ENCODE peak calls at places on chromosome 12, in four cellular contexts. One of them, this sample, is unnamed.

GRCh38 chr12:17411662-17412061 is 678.3 kb downstream of the RERGL start:
- DNase-seq in hepatocyte: no peak
- DNase-seq in fibroblast of lung: no peak
- DNase-seq in epithelial cell of esophagus: no peak
- DNase-seq in this sample: no peak

GRCh38 chr12:53789570-53789969 is 37.8 kb upstream of the CISTR start:
- DNase-seq in fibroblast of lung: no peak
- DNase-seq in epithelial cell of esophagus: no peak
- DNase-seq in hepatocyte: no peak
- DNase-seq in this sample: no peak

GRCh38 chr12:109423392-109423791 is 53.7 kb downstream of the KCTD10 start:
- DNase-seq in fibroblast of lung: no peak
- DNase-seq in epithelial cell of esophagus: no peak
- DNase-seq in hepatocyte: no peak
- DNase-seq in this sample: no peak

GRCh38 chr12:93094988-93095737 is 166.1 kb upstream of the EEA1 start:
- DNase-seq in fibroblast of lung: peak
- DNase-seq in epithelial cell of esophagus: no peak
- DNase-seq in hepatocyte: no peak
- DNase-seq in this sample: no peak

GRCh38 chr12:50174971-50175715 is 8.0 kb upstream of the CERS5 start:
- DNase-seq in epithelial cell of esophagus: peak
- DNase-seq in fibroblast of lung: peak
- DNase-seq in hepatocyte: peak
- DNase-seq in this sample: peak

GRCh38 chr12:43233861-43234260 is 318.1 kb downstream of the ADAMTS20 start:
- DNase-seq in hepatocyte: no peak
- DNase-seq in epithelial cell of esophagus: no peak
- DNase-seq in fibroblast of lung: no peak
- DNase-seq in this sample: no peak

GRCh38 chr12:120197542-120197887 is 3.0 kb upstream of the GCN1 start:
- DNase-seq in epithelial cell of esophagus: no peak
- DNase-seq in fibroblast of lung: no peak
- DNase-seq in hepatocyte: no peak
- DNase-seq in this sample: no peak

GRCh38 chr12:3222935-3223334 is 145.8 kb downstream of the TSPAN9 start:
- DNase-seq in epithelial cell of esophagus: no peak
- DNase-seq in fibroblast of lung: peak
- DNase-seq in hepatocyte: no peak
- DNase-seq in this sample: no peak

GRCh38 chr12:6614513-6615177 is 7.5 kb upstream of the CHD4 start:
- DNase-seq in epithelial cell of esophagus: peak
- DNase-seq in hepatocyte: peak
- DNase-seq in fibroblast of lung: no peak
- DNase-seq in this sample: no peak

GRCh38 chr12:42161529-42161928 is 16.9 kb upstream of the GXYLT1 start:
- DNase-seq in hepatocyte: no peak
- DNase-seq in fibroblast of lung: no peak
- DNase-seq in epithelial cell of esophagus: no peak
- DNase-seq in this sample: no peak

GRCh38 chr12:112839386-112839972 is 47.9 kb downstream of the RPH3A start:
- DNase-seq in fibroblast of lung: peak
- DNase-seq in epithelial cell of esophagus: peak
- DNase-seq in hepatocyte: peak
- DNase-seq in this sample: peak

GRCh38 chr12:47819902-47820630 is at the start of gene HDAC7:
- DNase-seq in hepatocyte: peak
- DNase-seq in epithelial cell of esophagus: peak
- DNase-seq in fibroblast of lung: peak
- DNase-seq in this sample: no peak

GRCh38 chr12:27644446-27644845 is 51.8 kb upstream of the REP15 start:
- DNase-seq in hepatocyte: peak
- DNase-seq in epithelial cell of esophagus: peak
- DNase-seq in fibroblast of lung: peak
- DNase-seq in this sample: no peak

GRCh38 chr12:120116792-120117651 is 469 bp upstream of the RAB35 start:
- DNase-seq in fibroblast of lung: peak
- DNase-seq in epithelial cell of esophagus: peak
- DNase-seq in hepatocyte: peak
- DNase-seq in this sample: peak

GRCh38 chr12:64253356-64253755 is 31.3 kb upstream of the KICS2 start:
- DNase-seq in epithelial cell of esophagus: no peak
- DNase-seq in fibroblast of lung: no peak
- DNase-seq in hepatocyte: no peak
- DNase-seq in this sample: no peak

GRCh38 chr12:32756476-32757158 is 920 bp upstream of the YARS2 start:
- DNase-seq in hepatocyte: no peak
- DNase-seq in epithelial cell of esophagus: no peak
- DNase-seq in fibroblast of lung: no peak
- DNase-seq in this sample: no peak

GRCh38 chr12:3596703-3597472 is 105.9 kb downstream of the PRMT8 start:
- DNase-seq in fibroblast of lung: no peak
- DNase-seq in hepatocyte: no peak
- DNase-seq in epithelial cell of esophagus: no peak
- DNase-seq in this sample: no peak

GRCh38 chr12:24840046-24840800 is 108.7 kb downstream of the BCAT1 start:
- DNase-seq in epithelial cell of esophagus: peak
- DNase-seq in hepatocyte: no peak
- DNase-seq in fibroblast of lung: peak
- DNase-seq in this sample: no peak

GRCh38 chr12:124829008-124829707 is 34.5 kb downstream of the SCARB1 start:
- DNase-seq in fibroblast of lung: peak
- DNase-seq in epithelial cell of esophagus: peak
- DNase-seq in hepatocyte: peak
- DNase-seq in this sample: peak

GRCh38 chr12:105538880-105539279 is 208.4 kb downstream of the C12orf75 start:
- DNase-seq in epithelial cell of esophagus: no peak
- DNase-seq in fibroblast of lung: peak
- DNase-seq in hepatocyte: no peak
- DNase-seq in this sample: no peak

GRCh38 chr12:122593910-122594309 is 66.9 kb downstream of the KNTC1 start:
- DNase-seq in fibroblast of lung: no peak
- DNase-seq in hepatocyte: no peak
- DNase-seq in epithelial cell of esophagus: no peak
- DNase-seq in this sample: no peak

DNA sequence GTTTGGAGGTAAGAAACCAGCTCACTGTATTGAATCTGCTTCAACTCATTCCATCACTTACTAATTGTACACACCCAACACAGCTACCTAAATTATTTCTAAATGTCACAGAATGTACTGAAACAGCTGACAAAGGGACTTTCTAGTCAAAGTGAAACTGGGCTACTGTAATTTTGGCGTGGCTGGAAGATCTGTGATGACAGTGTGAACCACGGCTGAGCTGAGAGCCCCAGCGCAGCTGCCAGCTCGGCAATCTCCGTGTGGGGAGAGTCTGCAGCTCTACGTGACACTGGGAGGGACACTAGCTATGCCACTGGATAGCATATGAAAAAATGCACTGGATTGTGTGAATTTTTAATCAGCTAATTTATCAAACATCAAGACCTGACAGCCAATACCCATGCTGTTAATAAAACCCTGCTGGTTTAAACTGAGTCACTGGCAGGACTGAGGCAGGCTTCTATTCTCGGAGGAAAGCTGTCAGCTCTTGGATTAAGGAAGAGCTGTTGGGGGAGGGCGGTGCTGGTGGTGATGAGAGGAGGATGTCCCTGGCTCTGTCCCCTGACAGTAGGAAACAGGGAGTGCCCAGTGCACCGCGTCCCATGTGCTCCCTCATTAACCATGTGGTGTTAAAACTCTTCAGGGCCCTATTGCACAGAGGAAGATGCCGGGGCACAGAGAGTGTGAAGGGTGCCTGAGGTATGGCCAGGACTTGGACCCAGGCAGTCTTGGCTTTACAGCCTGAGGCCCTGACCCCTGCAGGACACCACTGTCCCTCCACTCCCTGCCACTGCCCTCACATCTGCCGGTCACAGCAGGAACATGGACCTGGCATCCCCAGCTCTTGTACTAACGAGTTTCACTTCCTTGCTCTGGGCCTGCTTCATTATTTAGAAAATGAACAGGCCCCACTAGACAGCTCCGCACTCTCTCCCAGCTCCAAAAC is 13.3 kb downstream of the SLC15A4 start:
- DNase-seq in epithelial cell of esophagus: no peak
- DNase-seq in hepatocyte: no peak
- DNase-seq in fibroblast of lung: peak
- DNase-seq in this sample: no peak
- H3K4me3 ChIP-seq in epithelial cell of esophagus: no peak
- H3K4me3 ChIP-seq in hepatocyte: no peak
- H3K4me3 ChIP-seq in fibroblast of lung: peak
- H3K4me3 ChIP-seq in this sample: no peak

DNA sequence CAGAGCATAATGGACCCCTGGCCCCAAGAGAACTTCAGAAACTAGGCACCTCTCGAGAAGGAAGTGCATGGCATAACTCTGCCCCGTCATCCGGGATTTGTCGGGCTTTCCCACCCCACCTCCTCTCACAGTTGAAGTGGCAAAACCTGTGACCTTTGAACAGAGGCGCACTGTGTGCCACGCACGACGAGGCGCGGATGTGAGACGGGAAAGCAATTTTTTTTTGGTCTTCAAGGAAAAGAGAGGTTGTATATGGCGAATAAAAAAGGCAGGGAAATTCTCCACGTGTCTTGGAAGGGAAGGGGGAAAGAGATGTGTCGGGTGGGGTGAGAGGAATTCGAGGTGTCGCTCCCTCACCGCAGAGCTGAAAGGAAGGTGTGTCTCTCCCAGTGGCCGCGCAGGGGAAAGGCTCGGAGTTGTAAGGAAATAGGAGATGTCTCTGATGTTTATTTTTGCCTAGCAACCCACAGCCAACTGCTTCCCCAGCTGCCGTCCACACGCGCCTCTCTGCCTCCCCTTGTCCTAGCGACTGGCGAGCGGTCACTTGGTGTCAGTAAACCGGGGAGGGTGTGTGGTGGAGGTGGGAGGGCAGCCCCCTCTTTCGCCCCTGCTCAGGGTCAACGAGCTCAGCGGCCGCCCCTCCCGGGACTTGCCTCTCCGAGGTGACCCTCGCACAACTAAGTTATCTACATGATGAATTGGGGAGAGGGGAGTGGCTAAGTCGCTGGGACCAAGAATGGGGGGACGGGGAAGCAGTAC is 819 bp upstream of the DYRK2 start:
- DNase-seq in fibroblast of lung: peak
- DNase-seq in epithelial cell of esophagus: peak
- DNase-seq in hepatocyte: peak
- DNase-seq in this sample: no peak
- TF ChIP-seq CTCF in fibroblast of lung: peak
- TF ChIP-seq CTCF in epithelial cell of esophagus: peak
- TF ChIP-seq CTCF in hepatocyte: peak
- TF ChIP-seq CTCF in this sample: peak

GRCh38 chr12:1346126-1346525 is 248.3 kb downstream of the FBXL14 start:
- DNase-seq in hepatocyte: no peak
- DNase-seq in fibroblast of lung: peak
- DNase-seq in epithelial cell of esophagus: no peak
- DNase-seq in this sample: peak
- H3K4me3 ChIP-seq in hepatocyte: no peak
- H3K4me3 ChIP-seq in fibroblast of lung: no peak
- H3K4me3 ChIP-seq in epithelial cell of esophagus: no peak
- H3K4me3 ChIP-seq in this sample: no peak

GRCh38 chr12:59219148-59219547 is 298.8 kb upstream of the LRIG3 start:
- DNase-seq in epithelial cell of esophagus: no peak
- DNase-seq in hepatocyte: no peak
- DNase-seq in fibroblast of lung: no peak
- DNase-seq in this sample: no peak
- TF ChIP-seq CTCF in epithelial cell of esophagus: no peak
- TF ChIP-seq CTCF in hepatocyte: no peak
- TF ChIP-seq CTCF in fibroblast of lung: no peak
- TF ChIP-seq CTCF in this sample: no peak

GRCh38 chr12:100798799-100799198 is 4.2 kb downstream of the ANO4 start:
- DNase-seq in epithelial cell of esophagus: no peak
- DNase-seq in hepatocyte: no peak
- DNase-seq in fibroblast of lung: peak
- DNase-seq in this sample: no peak

GRCh38 chr12:100799770-100800169 is 5.2 kb downstream of the ANO4 start:
- DNase-seq in epithelial cell of esophagus: peak
- DNase-seq in fibroblast of lung: peak
- DNase-seq in hepatocyte: no peak
- DNase-seq in this sample: no peak

GRCh38 chr12:100797246-100797645 is 2.7 kb downstream of the ANO4 start:
- DNase-seq in fibroblast of lung: no peak
- DNase-seq in epithelial cell of esophagus: no peak
- DNase-seq in hepatocyte: no peak
- DNase-seq in this sample: no peak

GRCh38 chr12:100796616-100797015 is 2.0 kb downstream of the ANO4 start:
- DNase-seq in epithelial cell of esophagus: no peak
- DNase-seq in hepatocyte: no peak
- DNase-seq in fibroblast of lung: no peak
- DNase-seq in this sample: no peak

DNA sequence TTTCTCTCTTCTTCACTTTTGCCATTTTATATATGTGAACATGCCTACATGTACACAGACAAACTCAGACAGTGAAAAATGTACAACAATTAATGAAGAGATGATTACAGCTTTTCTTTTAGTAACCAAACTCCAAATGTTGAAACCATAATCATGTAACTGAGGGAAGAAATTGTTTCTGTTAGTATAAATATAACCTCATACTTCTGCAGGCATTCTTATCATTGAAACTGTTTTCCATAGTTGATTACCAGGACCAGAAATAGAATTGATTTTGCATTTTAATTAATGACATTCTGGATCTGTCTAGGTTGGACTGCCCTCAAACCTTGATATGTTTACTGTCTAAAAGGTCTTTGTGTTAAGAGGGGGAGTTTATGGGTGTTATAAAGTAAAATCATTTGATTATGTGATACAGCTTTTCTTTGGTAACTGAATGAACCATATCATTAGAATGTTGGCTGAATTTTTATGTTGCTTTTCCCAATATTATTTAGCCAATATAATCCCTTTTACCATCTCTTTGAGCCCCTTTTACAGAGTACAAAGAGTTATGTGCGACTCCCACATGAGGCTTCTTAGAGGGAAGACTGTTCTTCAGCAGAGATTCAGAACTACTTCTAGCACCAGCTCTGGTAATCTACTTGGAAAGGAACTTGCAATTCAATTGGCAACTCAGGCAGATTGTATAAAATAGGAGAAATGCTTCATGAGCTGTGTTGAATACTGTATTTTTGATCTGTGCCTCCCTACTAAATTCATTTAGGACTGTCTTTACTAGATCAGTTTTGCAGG is 3.4 kb downstream of the ANO4 start:
- DNase-seq in epithelial cell of esophagus: no peak
- DNase-seq in fibroblast of lung: no peak
- DNase-seq in hepatocyte: no peak
- DNase-seq in this sample: no peak
- H3K4me3 ChIP-seq in epithelial cell of esophagus: no peak
- H3K4me3 ChIP-seq in fibroblast of lung: no peak
- H3K4me3 ChIP-seq in hepatocyte: no peak
- H3K4me3 ChIP-seq in this sample: no peak